ENCODE peak calls at places on chromosomes 13 and 19, in seven cellular contexts. X is CD4-positive, alpha-beta memory T cell; S is uterus; N is CD8-positive, alpha-beta memory T cell; W is heart right ventricle; Q is OCI-LY7; O is thyroid gland. Y is an unnamed sample.
A peak's percentile ranks its signal among the peaks of the same experiment; 100 is the strongest.

GRCh38 chr19:54189668-54190502 is 505 bp upstream of the MBOAT7 start:
- DNase-seq in W (peak; percentile 100), Q (peak; percentile 100), N (peak; percentile 100), S (peak; percentile 100), X (peak; percentile 100), O (peak; percentile 100), Y (peak; percentile 100)

GRCh38 chr13:111944171-111944583 is 122.8 kb upstream of the SOX1 start:
- DNase-seq in O (no peak), X (no peak), N (no peak), W (no peak), S (no peak), Q (no peak), Y (no peak)

GRCh38 chr13:97200081-97200942 is 21.8 kb upstream of the MBNL2 start:
- DNase-seq in N (no peak), O (no peak), X (no peak), Q (no peak), S (no peak), W (no peak), Y (no peak)

GRCh38 chr19:32914879-32915278 is 45.3 kb upstream of the SLC7A9 start:
- DNase-seq in X (no peak), N (no peak), S (no peak), Q (no peak), O (no peak), W (no peak), Y (no peak)

GRCh38 chr13:45415112-45415511 is 3.1 kb downstream of the SLC25A30 start:
- DNase-seq in S (no peak), Q (no peak), W (no peak), N (no peak), O (no peak), X (no peak), Y (no peak)

GRCh38 chr19:19257137-19257536 is 16.0 kb downstream of the TM6SF2 start:
- DNase-seq in X (no peak), N (no peak), O (no peak), Q (no peak), W (no peak), S (no peak), Y (no peak)

GRCh38 chr19:56720281-56720680 is 48.7 kb upstream of the ZNF835 start:
- DNase-seq in W (peak; percentile 13), Q (no peak), X (no peak), S (peak; percentile 19), N (no peak), O (no peak), Y (peak; percentile 16)

GRCh38 chr13:30408319-30409101 is 13.8 kb upstream of the UBE2L5 start:
- DNase-seq in Q (peak; percentile 88), W (peak; percentile 97), N (peak; percentile 85), X (peak; percentile 87), S (peak; percentile 99), O (peak; percentile 95), Y (no peak)

DNA sequence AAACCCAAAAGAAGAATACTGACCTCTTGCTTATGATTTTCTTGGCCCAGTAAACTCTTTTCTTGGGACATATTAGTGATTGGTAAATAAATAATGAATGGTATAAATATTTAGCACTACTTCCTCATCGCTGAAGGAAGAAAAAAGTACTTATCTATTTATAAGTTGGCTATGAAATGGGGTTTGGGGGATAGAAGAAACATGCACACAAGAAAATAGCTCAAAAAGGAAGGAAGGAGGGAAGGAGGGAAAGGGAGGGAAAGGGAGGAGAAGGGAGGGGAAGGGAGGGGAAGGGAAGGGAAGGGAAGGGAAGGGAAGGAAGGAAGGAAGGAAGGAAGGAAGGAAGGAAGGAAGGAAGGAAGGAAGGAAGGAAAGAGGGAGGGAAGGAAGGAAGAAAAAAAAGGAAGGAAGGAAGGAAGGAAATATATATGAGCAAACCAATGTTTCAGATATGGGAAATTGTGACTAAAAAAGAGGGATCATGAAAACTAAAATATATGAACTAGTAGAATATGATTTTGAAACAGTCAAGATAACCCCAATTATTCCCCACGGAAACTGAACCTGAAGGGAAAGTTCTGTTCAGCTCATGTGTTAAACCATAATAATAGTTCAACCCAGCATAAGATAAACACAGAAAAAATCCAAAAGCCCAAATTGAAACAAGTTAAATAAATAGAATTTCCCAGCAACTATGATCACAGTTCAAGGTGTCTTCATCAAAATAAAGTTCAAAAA is 75.3 kb downstream of the FGF14 start:
- DNase-seq in W (no peak), N (no peak), S (no peak), Q (no peak), X (no peak), O (no peak), Y (no peak)
- H3K27ac ChIP-seq in W (no peak overlapping the region), N (no peak overlapping the region), S (no peak overlapping the region), Q (no peak overlapping the region), X (no peak overlapping the region), O (no peak overlapping the region), Y (no peak overlapping the region)

DNA sequence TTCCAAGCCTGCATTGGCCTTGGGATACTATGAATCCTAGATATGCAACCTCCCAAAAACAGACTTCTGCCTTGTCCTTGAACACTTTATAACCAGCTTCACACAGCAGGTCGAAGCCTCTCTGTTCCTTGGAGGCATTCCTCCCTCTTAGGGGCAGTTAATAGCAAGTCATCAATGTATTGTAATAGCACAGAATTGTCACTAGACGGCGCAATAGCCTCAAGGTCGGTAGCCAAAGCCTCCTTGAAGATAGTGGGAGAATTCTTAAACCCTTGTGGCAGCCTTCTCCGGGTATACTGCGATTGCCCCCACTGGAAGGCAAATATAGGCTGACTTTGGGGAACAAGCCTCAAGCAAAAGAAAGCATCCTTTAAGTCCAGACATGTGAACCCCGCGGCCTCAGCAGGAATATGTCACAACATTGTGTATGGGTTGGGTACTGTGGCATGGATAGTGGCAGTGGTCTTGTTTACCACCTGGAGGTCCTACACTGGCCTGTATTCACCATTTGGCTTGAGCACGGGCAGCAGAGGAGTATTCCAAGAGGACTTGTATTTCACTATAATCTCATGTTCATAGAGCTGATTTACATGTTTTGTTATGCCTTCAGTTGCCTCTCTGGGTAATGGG is 61.1 kb downstream of the ZNF431 start:
- DNase-seq in Q (peak; percentile 68), O (peak; percentile 13), N (peak; percentile 25), X (peak; percentile 32), W (no peak), S (no peak), Y (peak; percentile 44)
- H3K4me3 ChIP-seq in Q (no peak overlapping the region), O (no peak overlapping the region), N (no peak overlapping the region), X (no peak overlapping the region), W (no peak overlapping the region), S (no peak overlapping the region), Y (no peak overlapping the region)

GRCh38 chr19:3041302-3041701 is 12.2 kb upstream of the TLE2 start:
- DNase-seq in Q (no peak), N (no peak), X (no peak), O (no peak), W (no peak), S (no peak), Y (no peak)

GRCh38 chr19:3039641-3040077 is 10.6 kb upstream of the TLE2 start:
- DNase-seq in O (no peak), N (no peak), Q (peak; percentile 56), X (no peak), W (no peak), S (no peak), Y (peak; percentile 39)

GRCh38 chr19:3045885-3046603 is 16.3 kb downstream of the TLE5 start:
- DNase-seq in W (no peak), N (no peak), Q (no peak), X (no peak), S (peak; percentile 59), O (no peak), Y (no peak)

GRCh38 chr19:3041756-3042517 is 12.9 kb upstream of the TLE2 start:
- DNase-seq in X (no peak), O (no peak), W (no peak), Q (no peak), S (peak; percentile 62), N (no peak), Y (no peak)

DNA sequence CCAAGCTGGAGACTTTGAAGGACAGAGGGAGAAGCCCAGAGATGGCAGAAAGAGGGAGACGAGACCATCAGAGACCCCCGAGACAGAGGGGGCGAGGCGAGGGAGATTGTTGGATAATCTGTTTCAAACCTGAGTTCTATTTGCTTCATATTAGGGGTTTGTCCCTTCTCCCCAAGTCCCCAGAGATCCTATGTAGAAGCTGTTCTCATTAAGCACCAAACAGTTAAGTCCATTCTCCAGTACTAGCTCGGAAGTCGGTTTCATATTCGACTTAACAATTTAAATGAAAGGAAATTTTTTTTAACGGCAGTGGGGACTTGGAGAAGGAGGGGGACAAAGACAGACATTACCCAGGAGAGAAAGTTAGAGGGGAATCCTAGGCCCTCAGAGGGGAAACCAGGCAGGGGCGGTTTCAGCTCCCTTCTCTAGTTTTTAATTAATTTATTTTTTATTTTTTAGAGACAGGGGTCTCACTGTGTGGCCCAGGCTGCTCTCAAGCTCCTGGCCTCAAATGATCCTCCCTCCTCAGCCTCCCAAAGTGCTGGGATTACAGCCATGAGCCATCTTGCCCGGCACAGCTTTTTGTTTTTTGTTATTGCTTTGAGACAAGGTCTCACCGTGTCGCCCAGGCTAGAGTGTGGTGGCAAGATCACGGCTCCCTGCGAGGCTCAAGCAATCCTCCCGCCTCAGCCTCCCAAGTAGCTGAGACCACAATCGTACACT is 13.6 kb upstream of the TLE2 start:
- DNase-seq in W (no peak), N (no peak), X (no peak), S (no peak), Q (no peak), O (no peak), Y (no peak)
- H3K27ac ChIP-seq in W (peak overlapping the region; percentile 39), N (no peak overlapping the region), X (no peak overlapping the region), S (peak overlapping the region; percentile 74), Q (no peak overlapping the region), O (no peak overlapping the region), Y (peak overlapping the region; percentile 29)

GRCh38 chr19:45886427-45887310 is 728 bp upstream of the IRF2BP1 start:
- DNase-seq in X (peak; percentile 87), N (peak; percentile 90), S (peak; percentile 92), O (peak; percentile 90), W (peak; percentile 89), Q (peak; percentile 94), Y (peak; percentile 91)

GRCh38 chr19:45883881-45884681 is 1.9 kb downstream of the IRF2BP1 start:
- DNase-seq in Q (no peak), N (no peak), S (no peak), O (no peak), X (no peak), W (no peak), Y (no peak)

GRCh38 chr19:45884682-45885555 is 1.0 kb downstream of the IRF2BP1 start:
- DNase-seq in Q (no peak), X (no peak), O (no peak), S (peak; percentile 36), N (no peak), W (peak; percentile 31), Y (peak; percentile 26)

GRCh38 chr19:45887311-45887710 is 1.4 kb upstream of the IRF2BP1 start:
- DNase-seq in S (peak; percentile 60), N (no peak), Q (no peak), O (no peak), X (no peak), W (no peak), Y (no peak)

DNA sequence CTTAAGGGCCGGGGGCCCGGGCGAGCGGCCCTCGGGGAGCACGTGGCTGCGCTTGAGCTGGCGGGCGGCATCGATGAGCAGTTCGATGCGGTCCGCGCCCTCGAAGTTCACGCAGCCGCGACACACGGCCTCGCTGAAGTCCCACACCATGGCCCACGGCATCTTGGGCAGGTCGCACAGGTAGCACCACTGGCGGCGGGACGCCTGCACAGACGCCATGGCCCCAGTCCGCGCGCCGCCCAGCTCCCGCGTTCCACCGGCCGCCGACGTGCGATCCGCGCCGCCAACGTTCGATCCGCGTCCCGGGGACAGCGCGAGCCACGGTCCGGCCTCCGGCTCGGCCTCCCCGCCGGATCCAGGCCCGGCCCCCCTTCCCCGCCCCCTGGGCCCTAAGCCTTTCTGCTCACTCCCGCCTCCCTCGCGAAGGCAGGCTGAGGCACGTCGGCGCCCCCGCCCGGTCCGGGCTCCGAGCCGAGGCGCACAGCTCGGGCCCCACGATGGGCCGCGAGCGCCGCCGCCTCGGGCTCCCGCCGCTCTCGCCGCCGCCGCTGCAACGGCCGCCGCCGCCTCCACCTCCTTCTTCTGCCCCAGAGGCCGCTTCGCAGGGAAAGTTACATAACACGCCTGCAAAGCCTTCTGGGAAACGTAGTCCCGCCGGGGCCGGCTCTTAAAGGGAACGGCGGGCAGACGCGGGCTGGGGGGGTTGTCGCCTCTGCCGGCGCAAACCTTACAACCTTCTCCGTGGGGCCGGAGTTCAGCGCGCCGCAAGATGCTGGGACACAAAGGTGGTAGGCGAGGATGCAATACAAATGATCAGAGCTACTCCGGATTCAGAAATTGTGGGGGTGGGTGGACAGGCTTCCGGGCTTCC is at the start of gene IRF2BP1:
- DNase-seq in S (peak; percentile 93), Q (peak; percentile 95), X (peak; percentile 88), W (peak; percentile 91), N (peak; percentile 89), O (peak; percentile 93), Y (peak; percentile 91)
- H3K4me3 ChIP-seq in S (peak within 1 kb of the TSS; percentile 49), Q (peak within 1 kb of the TSS; percentile 98), X (peak within 1 kb of the TSS; percentile 65), W (peak within 1 kb of the TSS; percentile 56), N (peak within 1 kb of the TSS; percentile 92), O (peak within 1 kb of the TSS; percentile 48), Y (peak within 1 kb of the TSS; percentile 77)